ENCODE peak calls at places on chromosome 13, in four cellular contexts. V, F, Z and T are unnamed samples.

GRCh38 chr13:101691326-101691725 is 238.9 kb downstream of the ITGBL1 start:
- DNase-seq in V (no peak), F (no peak), Z (no peak), T (no peak)

GRCh38 chr13:108895220-108895704 is 265.9 kb downstream of the MYO16 start:
- DNase-seq in V (no peak), F (no peak), Z (peak; percentile 78), T (no peak)

GRCh38 chr13:29799041-29799440 is 51.4 kb downstream of the UBL3 start:
- DNase-seq in V (no peak), F (no peak), Z (no peak), T (no peak)

GRCh38 chr13:66803759-66804456 is 426.2 kb downstream of the PCDH9 start:
- DNase-seq in V (no peak), F (no peak), Z (peak; percentile 46), T (no peak)

GRCh38 chr13:30156826-30157615 is 150.3 kb downstream of the KATNAL1 start:
- DNase-seq in V (no peak), F (no peak), Z (no peak), T (no peak)

GRCh38 chr13:41955605-41956004 is 5.3 kb downstream of the VWA8 start:
- DNase-seq in V (no peak), F (no peak), Z (peak; percentile 4), T (peak; percentile 96)

GRCh38 chr13:110416131-110416584 is 109.1 kb downstream of the COL4A2 start:
- DNase-seq in V (no peak), F (no peak), Z (no peak), T (no peak)

GRCh38 chr13:111946214-111946613 is 120.7 kb upstream of the SOX1 start:
- DNase-seq in V (no peak), F (no peak), Z (no peak), T (no peak)

GRCh38 chr13:38636756-38637155 is 50.1 kb upstream of the FREM2 start:
- DNase-seq in V (no peak), F (no peak), Z (no peak), T (no peak)

GRCh38 chr13:32086791-32087441 is 55.3 kb downstream of the FRY start:
- DNase-seq in V (no peak), F (no peak), Z (no peak), T (no peak)

GRCh38 chr13:77038907-77039470 is 12.0 kb upstream of the FBXL3 start:
- DNase-seq in V (no peak), F (no peak), Z (no peak), T (no peak)

GRCh38 chr13:19888799-19889198 is 25.4 kb upstream of the ZMYM5 start:
- DNase-seq in V (no peak), F (no peak), Z (peak; percentile 4), T (no peak)

GRCh38 chr13:49956131-49956530 is 20.0 kb upstream of the SPRYD7 start:
- DNase-seq in V (no peak), F (no peak), Z (no peak), T (no peak)